ENCODE peak calls at places on chromosome 16, in nine cellular contexts. One of them, this sample, is unnamed.

GRCh38 chr16:49585143-49585542 is 211.5 kb downstream of the C16orf78 start:
- DNase-seq in Peyer's patch: no peak
- DNase-seq in left ventricle myocardium inferior: no peak
- DNase-seq in cardiac muscle cell: no peak
- DNase-seq in pancreas: no peak
- DNase-seq in colonic mucosa: no peak
- DNase-seq in mammary epithelial cell: no peak
- DNase-seq in heart right ventricle: no peak
- DNase-seq in breast epithelium: no peak
- DNase-seq in this sample: no peak

GRCh38 chr16:23975293-23975692 is 139.5 kb downstream of the PRKCB start:
- DNase-seq in Peyer's patch: no peak
- DNase-seq in left ventricle myocardium inferior: no peak
- DNase-seq in cardiac muscle cell: no peak
- DNase-seq in pancreas: no peak
- DNase-seq in colonic mucosa: no peak
- DNase-seq in mammary epithelial cell: no peak
- DNase-seq in heart right ventricle: no peak
- DNase-seq in breast epithelium: no peak
- DNase-seq in this sample: no peak

GRCh38 chr16:25126820-25127232 is 15.3 kb downstream of the LCMT1 start:
- DNase-seq in Peyer's patch: no peak
- DNase-seq in left ventricle myocardium inferior: no peak
- DNase-seq in cardiac muscle cell: peak; percentile 84
- DNase-seq in pancreas: no peak
- DNase-seq in colonic mucosa: peak; percentile 78
- DNase-seq in mammary epithelial cell: peak; percentile 93
- DNase-seq in heart right ventricle: no peak
- DNase-seq in breast epithelium: no peak
- DNase-seq in this sample: no peak

GRCh38 chr16:85716680-85717038 is 27.9 kb upstream of the GINS2 start:
- DNase-seq in Peyer's patch: no peak
- DNase-seq in left ventricle myocardium inferior: no peak
- DNase-seq in cardiac muscle cell: no peak
- DNase-seq in pancreas: no peak
- DNase-seq in colonic mucosa: no peak
- DNase-seq in mammary epithelial cell: no peak
- DNase-seq in heart right ventricle: no peak
- DNase-seq in breast epithelium: peak; percentile 81
- DNase-seq in this sample: no peak

GRCh38 chr16:58337090-58337444 is 42.2 kb upstream of the PRSS54 start:
- DNase-seq in Peyer's patch: no peak
- DNase-seq in left ventricle myocardium inferior: no peak
- DNase-seq in cardiac muscle cell: no peak
- DNase-seq in pancreas: no peak
- DNase-seq in colonic mucosa: no peak
- DNase-seq in mammary epithelial cell: no peak
- DNase-seq in heart right ventricle: no peak
- DNase-seq in breast epithelium: no peak
- DNase-seq in this sample: peak; percentile 4

GRCh38 chr16:75043175-75043937 is 44.5 kb downstream of the ZNRF1 start:
- DNase-seq in Peyer's patch: no peak
- DNase-seq in left ventricle myocardium inferior: no peak
- DNase-seq in cardiac muscle cell: peak; percentile 40
- DNase-seq in pancreas: no peak
- DNase-seq in colonic mucosa: no peak
- DNase-seq in mammary epithelial cell: no peak
- DNase-seq in heart right ventricle: no peak
- DNase-seq in breast epithelium: peak; percentile 7
- DNase-seq in this sample: no peak

GRCh38 chr16:51237861-51238378 is 86.8 kb upstream of the SALL1 start:
- DNase-seq in Peyer's patch: no peak
- DNase-seq in left ventricle myocardium inferior: no peak
- DNase-seq in cardiac muscle cell: no peak
- DNase-seq in pancreas: no peak
- DNase-seq in colonic mucosa: no peak
- DNase-seq in mammary epithelial cell: no peak
- DNase-seq in heart right ventricle: no peak
- DNase-seq in breast epithelium: no peak
- DNase-seq in this sample: peak; percentile 86

GRCh38 chr16:58020628-58021521 is 4.7 kb upstream of the MMP15 start:
- DNase-seq in Peyer's patch: peak; percentile 74
- DNase-seq in left ventricle myocardium inferior: peak; percentile 59
- DNase-seq in cardiac muscle cell: peak; percentile 59
- DNase-seq in pancreas: peak; percentile 58
- DNase-seq in colonic mucosa: peak; percentile 80
- DNase-seq in mammary epithelial cell: no peak
- DNase-seq in heart right ventricle: peak; percentile 66
- DNase-seq in breast epithelium: no peak
- DNase-seq in this sample: peak; percentile 69

GRCh38 chr16:53131363-53132071 is 76.7 kb downstream of the CHD9 start:
- DNase-seq in Peyer's patch: peak; percentile 84
- DNase-seq in left ventricle myocardium inferior: peak; percentile 59
- DNase-seq in cardiac muscle cell: peak; percentile 52
- DNase-seq in pancreas: peak; percentile 77
- DNase-seq in colonic mucosa: peak; percentile 66
- DNase-seq in mammary epithelial cell: peak; percentile 75
- DNase-seq in heart right ventricle: peak; percentile 65
- DNase-seq in breast epithelium: peak; percentile 63
- DNase-seq in this sample: no peak

GRCh38 chr16:81754810-81755209 is 24.3 kb upstream of the PLCG2 start:
- DNase-seq in Peyer's patch: no peak
- DNase-seq in left ventricle myocardium inferior: no peak
- DNase-seq in cardiac muscle cell: no peak
- DNase-seq in pancreas: no peak
- DNase-seq in colonic mucosa: no peak
- DNase-seq in mammary epithelial cell: no peak
- DNase-seq in heart right ventricle: no peak
- DNase-seq in breast epithelium: no peak
- DNase-seq in this sample: no peak

GRCh38 chr16:56279132-56279531 is 87.8 kb downstream of the GNAO1 start:
- DNase-seq in Peyer's patch: peak; percentile 50
- DNase-seq in left ventricle myocardium inferior: no peak
- DNase-seq in cardiac muscle cell: no peak
- DNase-seq in pancreas: no peak
- DNase-seq in colonic mucosa: no peak
- DNase-seq in mammary epithelial cell: no peak
- DNase-seq in heart right ventricle: no peak
- DNase-seq in breast epithelium: no peak
- DNase-seq in this sample: no peak

GRCh38 chr16:51577621-51578303 is 426.7 kb upstream of the SALL1 start:
- DNase-seq in Peyer's patch: no peak
- DNase-seq in left ventricle myocardium inferior: no peak
- DNase-seq in cardiac muscle cell: no peak
- DNase-seq in pancreas: no peak
- DNase-seq in colonic mucosa: no peak
- DNase-seq in mammary epithelial cell: peak; percentile 97
- DNase-seq in heart right ventricle: no peak
- DNase-seq in breast epithelium: no peak
- DNase-seq in this sample: peak; percentile 13

GRCh38 chr16:85528528-85529387 is 84.4 kb upstream of the GSE1 start:
- DNase-seq in Peyer's patch: no peak
- DNase-seq in left ventricle myocardium inferior: no peak
- DNase-seq in cardiac muscle cell: peak; percentile 25
- DNase-seq in pancreas: no peak
- DNase-seq in colonic mucosa: no peak
- DNase-seq in mammary epithelial cell: no peak
- DNase-seq in heart right ventricle: no peak
- DNase-seq in breast epithelium: no peak
- DNase-seq in this sample: no peak

GRCh38 chr16:84625556-84625955 is 7.7 kb upstream of the COTL1 start:
- DNase-seq in Peyer's patch: no peak
- DNase-seq in left ventricle myocardium inferior: no peak
- DNase-seq in cardiac muscle cell: no peak
- DNase-seq in pancreas: no peak
- DNase-seq in colonic mucosa: no peak
- DNase-seq in mammary epithelial cell: no peak
- DNase-seq in heart right ventricle: no peak
- DNase-seq in breast epithelium: no peak
- DNase-seq in this sample: no peak

GRCh38 chr16:46765050-46765449 is 16.9 kb upstream of the MYLK3 start:
- DNase-seq in Peyer's patch: no peak
- DNase-seq in left ventricle myocardium inferior: no peak
- DNase-seq in cardiac muscle cell: peak; percentile 86
- DNase-seq in pancreas: no peak
- DNase-seq in colonic mucosa: no peak
- DNase-seq in mammary epithelial cell: peak; percentile 61
- DNase-seq in heart right ventricle: no peak
- DNase-seq in breast epithelium: no peak
- DNase-seq in this sample: no peak

GRCh38 chr16:75099738-75100615 is 16.6 kb downstream of the LDHD start:
- DNase-seq in Peyer's patch: no peak
- DNase-seq in left ventricle myocardium inferior: no peak
- DNase-seq in cardiac muscle cell: no peak
- DNase-seq in pancreas: no peak
- DNase-seq in colonic mucosa: no peak
- DNase-seq in mammary epithelial cell: no peak
- DNase-seq in heart right ventricle: peak; percentile 55
- DNase-seq in breast epithelium: no peak
- DNase-seq in this sample: no peak

GRCh38 chr16:83602797-83603735 is 204.7 kb upstream of the HSBP1 start:
- DNase-seq in Peyer's patch: no peak
- DNase-seq in left ventricle myocardium inferior: no peak
- DNase-seq in cardiac muscle cell: no peak
- DNase-seq in pancreas: no peak
- DNase-seq in colonic mucosa: peak; percentile 6
- DNase-seq in mammary epithelial cell: no peak
- DNase-seq in heart right ventricle: no peak
- DNase-seq in breast epithelium: no peak
- DNase-seq in this sample: no peak

GRCh38 chr16:47872228-47872627 is 283.6 kb downstream of the ABCC12 start:
- DNase-seq in Peyer's patch: no peak
- DNase-seq in left ventricle myocardium inferior: no peak
- DNase-seq in cardiac muscle cell: no peak
- DNase-seq in pancreas: no peak
- DNase-seq in colonic mucosa: no peak
- DNase-seq in mammary epithelial cell: no peak
- DNase-seq in heart right ventricle: no peak
- DNase-seq in breast epithelium: no peak
- DNase-seq in this sample: no peak

GRCh38 chr16:8926827-8927226 is 36.9 kb downstream of the USP7 start:
- DNase-seq in Peyer's patch: peak; percentile 68
- DNase-seq in left ventricle myocardium inferior: no peak
- DNase-seq in cardiac muscle cell: no peak
- DNase-seq in pancreas: no peak
- DNase-seq in colonic mucosa: no peak
- DNase-seq in mammary epithelial cell: no peak
- DNase-seq in heart right ventricle: no peak
- DNase-seq in breast epithelium: no peak
- DNase-seq in this sample: no peak
- H3K36me3 ChIP-seq in Peyer's patch: no peaks in the 10 kb centered on the region
- H3K36me3 ChIP-seq in left ventricle myocardium inferior: peaks cover 43% of the 10 kb centered on the region
- H3K36me3 ChIP-seq in cardiac muscle cell: peaks cover 16% of the 10 kb centered on the region
- H3K36me3 ChIP-seq in pancreas: peaks cover 29% of the 10 kb centered on the region
- H3K36me3 ChIP-seq in colonic mucosa: no peaks in the 10 kb centered on the region
- H3K36me3 ChIP-seq in mammary epithelial cell: peaks cover 4% of the 10 kb centered on the region
- H3K36me3 ChIP-seq in heart right ventricle: peaks cover 66% of the 10 kb centered on the region
- H3K36me3 ChIP-seq in breast epithelium: no peaks in the 10 kb centered on the region
- H3K36me3 ChIP-seq in this sample: peaks cover 8% of the 10 kb centered on the region

GRCh38 chr16:9297437-9298113 is 206.1 kb downstream of the HAPSTR1 start:
- DNase-seq in Peyer's patch: no peak
- DNase-seq in left ventricle myocardium inferior: no peak
- DNase-seq in cardiac muscle cell: no peak
- DNase-seq in pancreas: peak; percentile 38
- DNase-seq in colonic mucosa: no peak
- DNase-seq in mammary epithelial cell: no peak
- DNase-seq in heart right ventricle: peak; percentile 29
- DNase-seq in breast epithelium: no peak
- DNase-seq in this sample: peak; percentile 61
- TF ChIP-seq CTCF in Peyer's patch: peak; percentile 49
- TF ChIP-seq CTCF in left ventricle myocardium inferior: peak; percentile 68
- TF ChIP-seq CTCF in cardiac muscle cell: no peak
- TF ChIP-seq CTCF in pancreas: peak; percentile 21
- TF ChIP-seq CTCF in colonic mucosa: peak; percentile 39
- TF ChIP-seq CTCF in mammary epithelial cell: peak; percentile 17
- TF ChIP-seq CTCF in heart right ventricle: peak; percentile 34
- TF ChIP-seq CTCF in breast epithelium: no peak
- TF ChIP-seq CTCF in this sample: peak; percentile 64

GRCh38 chr16:89908236-89908635 is 10.4 kb upstream of the MC1R start:
- DNase-seq in Peyer's patch: no peak
- DNase-seq in left ventricle myocardium inferior: no peak
- DNase-seq in cardiac muscle cell: no peak
- DNase-seq in pancreas: no peak
- DNase-seq in colonic mucosa: no peak
- DNase-seq in mammary epithelial cell: no peak
- DNase-seq in heart right ventricle: no peak
- DNase-seq in breast epithelium: no peak
- DNase-seq in this sample: no peak
- H3K36me3 ChIP-seq in Peyer's patch: no peaks in the 10 kb centered on the region
- H3K36me3 ChIP-seq in left ventricle myocardium inferior: peaks cover 71% of the 10 kb centered on the region
- H3K36me3 ChIP-seq in cardiac muscle cell: peaks cover 23% of the 10 kb centered on the region
- H3K36me3 ChIP-seq in pancreas: peaks cover 40% of the 10 kb centered on the region
- H3K36me3 ChIP-seq in colonic mucosa: peaks cover 8% of the 10 kb centered on the region
- H3K36me3 ChIP-seq in mammary epithelial cell: peaks cover 12% of the 10 kb centered on the region
- H3K36me3 ChIP-seq in heart right ventricle: peaks cover 83% of the 10 kb centered on the region
- H3K36me3 ChIP-seq in breast epithelium: no peaks in the 10 kb centered on the region
- H3K36me3 ChIP-seq in this sample: no peaks in the 10 kb centered on the region

GRCh38 chr16:22184615-22184968 is 21.5 kb upstream of the EEF2K start:
- DNase-seq in Peyer's patch: no peak
- DNase-seq in left ventricle myocardium inferior: no peak
- DNase-seq in cardiac muscle cell: no peak
- DNase-seq in pancreas: no peak
- DNase-seq in colonic mucosa: no peak
- DNase-seq in mammary epithelial cell: no peak
- DNase-seq in heart right ventricle: no peak
- DNase-seq in breast epithelium: no peak
- DNase-seq in this sample: no peak

GRCh38 chr16:22183901-22184614 is 21.8 kb downstream of the SDR42E2 start:
- DNase-seq in Peyer's patch: no peak
- DNase-seq in left ventricle myocardium inferior: no peak
- DNase-seq in cardiac muscle cell: no peak
- DNase-seq in pancreas: no peak
- DNase-seq in colonic mucosa: no peak
- DNase-seq in mammary epithelial cell: no peak
- DNase-seq in heart right ventricle: no peak
- DNase-seq in breast epithelium: no peak
- DNase-seq in this sample: peak; percentile 53

GRCh38 chr16:22188595-22189442 is 17.3 kb upstream of the EEF2K start:
- DNase-seq in Peyer's patch: peak; percentile 70
- DNase-seq in left ventricle myocardium inferior: peak; percentile 43
- DNase-seq in cardiac muscle cell: peak; percentile 97
- DNase-seq in pancreas: peak; percentile 67
- DNase-seq in colonic mucosa: peak; percentile 85
- DNase-seq in mammary epithelial cell: peak; percentile 89
- DNase-seq in heart right ventricle: peak; percentile 39
- DNase-seq in breast epithelium: peak; percentile 79
- DNase-seq in this sample: peak; percentile 87

GRCh38 chr16:22188267-22188594 is 17.8 kb upstream of the EEF2K start:
- DNase-seq in Peyer's patch: no peak
- DNase-seq in left ventricle myocardium inferior: no peak
- DNase-seq in cardiac muscle cell: no peak
- DNase-seq in pancreas: no peak
- DNase-seq in colonic mucosa: no peak
- DNase-seq in mammary epithelial cell: no peak
- DNase-seq in heart right ventricle: no peak
- DNase-seq in breast epithelium: no peak
- DNase-seq in this sample: no peak

DNA sequence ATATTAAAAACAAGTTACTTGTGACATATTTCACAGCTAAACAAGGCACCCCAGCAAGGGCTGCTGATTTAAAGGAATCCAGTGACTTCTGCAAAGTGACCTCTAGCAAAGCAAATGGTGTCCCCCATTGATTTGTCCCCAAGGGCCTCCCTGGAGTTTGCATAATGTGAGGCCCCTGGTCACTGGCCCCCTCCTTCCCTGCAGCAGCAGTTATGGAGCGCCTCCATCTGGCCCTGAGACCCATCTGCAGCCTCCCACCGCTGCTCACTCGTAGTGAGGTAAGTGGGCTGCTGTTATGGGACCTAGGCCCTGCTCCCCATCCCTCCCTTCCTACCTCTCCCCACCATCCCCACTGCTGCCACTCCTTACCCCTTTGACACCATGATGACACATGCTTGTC is 19.6 kb upstream of the EEF2K start:
- DNase-seq in Peyer's patch: no peak
- DNase-seq in left ventricle myocardium inferior: no peak
- DNase-seq in cardiac muscle cell: no peak
- DNase-seq in pancreas: no peak
- DNase-seq in colonic mucosa: no peak
- DNase-seq in mammary epithelial cell: no peak
- DNase-seq in heart right ventricle: no peak
- DNase-seq in breast epithelium: no peak
- DNase-seq in this sample: peak; percentile 73
- TF ChIP-seq CTCF in Peyer's patch: no peak
- TF ChIP-seq CTCF in left ventricle myocardium inferior: no peak
- TF ChIP-seq CTCF in cardiac muscle cell: peak; percentile 23
- TF ChIP-seq CTCF in pancreas: no peak
- TF ChIP-seq CTCF in colonic mucosa: no peak
- TF ChIP-seq CTCF in mammary epithelial cell: no peak
- TF ChIP-seq CTCF in heart right ventricle: no peak
- TF ChIP-seq CTCF in breast epithelium: no peak
- TF ChIP-seq CTCF in this sample: peak; percentile 66

This sample was measured in neural progenitor cell.